ENCODE peak calls at places on chromosomes 3 and 15, in eight cellular contexts. One of them, this sample, is unnamed.

GRCh38 chr15:39270221-39270835 is 310.6 kb upstream of the THBS1 start:
- DNase-seq in mesothelial cell of epicardium: no peak
- DNase-seq in RWPE1: no peak
- DNase-seq in foreskin fibroblast: no peak
- DNase-seq in left lung: no peak
- DNase-seq in fibroblast of the aortic adventitia: peak; percentile 46
- DNase-seq in Calu3: no peak
- DNase-seq in natural killer cell: no peak
- DNase-seq in this sample: no peak

GRCh38 chr3:115251509-115251908 is 104.4 kb upstream of the ZBTB20 start:
- DNase-seq in RWPE1: peak; percentile 19
- DNase-seq in fibroblast of the aortic adventitia: peak; percentile 29
- DNase-seq in left lung: no peak
- DNase-seq in natural killer cell: no peak
- DNase-seq in mesothelial cell of epicardium: no peak
- DNase-seq in foreskin fibroblast: no peak
- DNase-seq in Calu3: no peak
- DNase-seq in this sample: no peak

GRCh38 chr3:17110665-17111396 is 226.1 kb downstream of the PLCL2 start:
- DNase-seq in left lung: no peak
- DNase-seq in Calu3: no peak
- DNase-seq in foreskin fibroblast: no peak
- DNase-seq in natural killer cell: no peak
- DNase-seq in mesothelial cell of epicardium: no peak
- DNase-seq in RWPE1: no peak
- DNase-seq in fibroblast of the aortic adventitia: no peak
- DNase-seq in this sample: no peak

GRCh38 chr3:52109556-52110380 is 44.5 kb downstream of the POC1A start:
- DNase-seq in natural killer cell: no peak
- DNase-seq in foreskin fibroblast: no peak
- DNase-seq in fibroblast of the aortic adventitia: peak; percentile 65
- DNase-seq in Calu3: no peak
- DNase-seq in RWPE1: no peak
- DNase-seq in mesothelial cell of epicardium: no peak
- DNase-seq in left lung: no peak
- DNase-seq in this sample: no peak

GRCh38 chr15:69952210-69952555 is 145.5 kb downstream of the TLE3 start:
- DNase-seq in foreskin fibroblast: no peak
- DNase-seq in fibroblast of the aortic adventitia: no peak
- DNase-seq in left lung: no peak
- DNase-seq in mesothelial cell of epicardium: no peak
- DNase-seq in natural killer cell: no peak
- DNase-seq in RWPE1: no peak
- DNase-seq in Calu3: no peak
- DNase-seq in this sample: no peak

GRCh38 chr3:128760881-128761280 is 34.9 kb downstream of the RAB7A start:
- DNase-seq in RWPE1: no peak
- DNase-seq in Calu3: no peak
- DNase-seq in mesothelial cell of epicardium: no peak
- DNase-seq in left lung: no peak
- DNase-seq in natural killer cell: no peak
- DNase-seq in foreskin fibroblast: no peak
- DNase-seq in fibroblast of the aortic adventitia: no peak
- DNase-seq in this sample: no peak

GRCh38 chr3:176789281-176789705 is 408.0 kb downstream of the TBL1XR1 start:
- DNase-seq in fibroblast of the aortic adventitia: no peak
- DNase-seq in Calu3: no peak
- DNase-seq in foreskin fibroblast: no peak
- DNase-seq in left lung: no peak
- DNase-seq in mesothelial cell of epicardium: no peak
- DNase-seq in natural killer cell: no peak
- DNase-seq in RWPE1: peak; percentile 20
- DNase-seq in this sample: no peak

GRCh38 chr3:155244206-155244605 is 49.3 kb downstream of the STRIT1 start:
- DNase-seq in fibroblast of the aortic adventitia: peak; percentile 32
- DNase-seq in Calu3: no peak
- DNase-seq in left lung: no peak
- DNase-seq in natural killer cell: no peak
- DNase-seq in foreskin fibroblast: no peak
- DNase-seq in RWPE1: no peak
- DNase-seq in mesothelial cell of epicardium: no peak
- DNase-seq in this sample: no peak

GRCh38 chr3:13865581-13866405 is 14.1 kb downstream of the WNT7A start:
- DNase-seq in mesothelial cell of epicardium: no peak
- DNase-seq in fibroblast of the aortic adventitia: no peak
- DNase-seq in natural killer cell: no peak
- DNase-seq in left lung: no peak
- DNase-seq in RWPE1: no peak
- DNase-seq in Calu3: no peak
- DNase-seq in foreskin fibroblast: no peak
- DNase-seq in this sample: no peak

GRCh38 chr3:8972614-8973013 is 9.3 kb upstream of the RAD18 start:
- DNase-seq in natural killer cell: no peak
- DNase-seq in mesothelial cell of epicardium: no peak
- DNase-seq in Calu3: peak; percentile 32
- DNase-seq in RWPE1: peak; percentile 54
- DNase-seq in left lung: no peak
- DNase-seq in fibroblast of the aortic adventitia: peak; percentile 48
- DNase-seq in foreskin fibroblast: peak; percentile 11
- DNase-seq in this sample: no peak

GRCh38 chr3:152235709-152236298 is 32.9 kb upstream of the MBNL1 start:
- DNase-seq in mesothelial cell of epicardium: no peak
- DNase-seq in natural killer cell: no peak
- DNase-seq in fibroblast of the aortic adventitia: peak; percentile 63
- DNase-seq in left lung: no peak
- DNase-seq in Calu3: no peak
- DNase-seq in foreskin fibroblast: peak; percentile 48
- DNase-seq in RWPE1: peak; percentile 57
- DNase-seq in this sample: no peak

GRCh38 chr15:78461171-78461881 is 23.3 kb downstream of the IREB2 start:
- DNase-seq in foreskin fibroblast: no peak
- DNase-seq in mesothelial cell of epicardium: no peak
- DNase-seq in Calu3: no peak
- DNase-seq in RWPE1: no peak
- DNase-seq in left lung: no peak
- DNase-seq in natural killer cell: no peak
- DNase-seq in fibroblast of the aortic adventitia: no peak
- DNase-seq in this sample: no peak

GRCh38 chr15:41151451-41152005 is 35.4 kb upstream of the INO80 start:
- DNase-seq in natural killer cell: no peak
- DNase-seq in left lung: peak; percentile 66
- DNase-seq in mesothelial cell of epicardium: no peak
- DNase-seq in foreskin fibroblast: no peak
- DNase-seq in Calu3: no peak
- DNase-seq in RWPE1: no peak
- DNase-seq in fibroblast of the aortic adventitia: no peak
- DNase-seq in this sample: no peak

GRCh38 chr15:52408823-52409222 is 113.2 kb upstream of the MYO5C start:
- DNase-seq in fibroblast of the aortic adventitia: no peak
- DNase-seq in natural killer cell: no peak
- DNase-seq in foreskin fibroblast: no peak
- DNase-seq in left lung: no peak
- DNase-seq in mesothelial cell of epicardium: no peak
- DNase-seq in Calu3: no peak
- DNase-seq in RWPE1: no peak
- DNase-seq in this sample: no peak

DNA sequence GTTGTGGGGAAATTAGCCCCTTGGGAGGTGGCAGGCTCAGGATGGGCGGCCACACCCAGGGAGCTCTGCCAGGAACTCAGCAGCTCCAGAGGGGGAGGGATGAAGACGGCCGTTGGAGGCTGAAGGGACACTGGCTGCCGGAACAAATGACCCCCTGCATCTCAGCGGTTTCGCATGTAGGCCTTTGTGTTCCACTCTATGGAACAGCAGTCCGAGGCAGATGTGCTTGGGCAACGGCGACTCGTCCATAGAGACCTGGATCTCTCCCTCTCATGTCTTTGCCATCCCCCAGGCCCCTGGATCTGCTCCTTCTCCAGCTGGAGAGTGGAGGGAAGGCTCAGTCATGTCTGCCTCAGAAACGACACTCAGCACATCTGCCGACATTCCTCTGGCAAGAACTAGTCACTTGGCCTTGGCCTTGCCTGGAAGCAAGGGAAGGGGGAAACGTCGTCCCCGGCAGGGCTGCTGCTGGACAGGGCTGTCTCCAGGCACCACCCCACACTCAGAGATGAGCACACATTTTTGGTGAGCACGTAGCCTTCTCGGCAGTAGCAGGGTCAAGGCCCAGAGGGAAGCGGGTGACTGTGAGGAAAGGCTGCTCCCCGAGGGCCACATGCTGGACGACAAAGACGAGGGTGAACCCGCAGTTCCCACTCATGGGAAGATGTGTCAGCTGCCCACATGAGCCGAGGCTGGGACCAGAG is 83.8 kb downstream of the ASB7 start:
- DNase-seq in RWPE1: no peak
- DNase-seq in Calu3: no peak
- DNase-seq in fibroblast of the aortic adventitia: no peak
- DNase-seq in left lung: no peak
- DNase-seq in mesothelial cell of epicardium: no peak
- DNase-seq in natural killer cell: no peak
- DNase-seq in foreskin fibroblast: no peak
- DNase-seq in this sample: no peak
- TF ChIP-seq CTCF in RWPE1: no peak
- TF ChIP-seq CTCF in Calu3: no peak
- TF ChIP-seq CTCF in fibroblast of the aortic adventitia: no peak
- TF ChIP-seq CTCF in left lung: no peak
- TF ChIP-seq CTCF in mesothelial cell of epicardium: no peak
- TF ChIP-seq CTCF in natural killer cell: no peak
- TF ChIP-seq CTCF in foreskin fibroblast: no peak
- TF ChIP-seq CTCF in this sample: no peak

GRCh38 chr15:58065011-58065444 is 483 bp downstream of the ALDH1A2 start:
- DNase-seq in RWPE1: no peak
- DNase-seq in fibroblast of the aortic adventitia: no peak
- DNase-seq in natural killer cell: no peak
- DNase-seq in mesothelial cell of epicardium: no peak
- DNase-seq in foreskin fibroblast: no peak
- DNase-seq in left lung: peak; percentile 74
- DNase-seq in Calu3: peak; percentile 60
- DNase-seq in this sample: no peak

GRCh38 chr15:58066042-58066867 is 744 bp upstream of the ALDH1A2 start:
- DNase-seq in natural killer cell: peak; percentile 36
- DNase-seq in Calu3: peak; percentile 92
- DNase-seq in mesothelial cell of epicardium: peak; percentile 59
- DNase-seq in left lung: peak; percentile 96
- DNase-seq in RWPE1: peak; percentile 71
- DNase-seq in foreskin fibroblast: peak; percentile 36
- DNase-seq in fibroblast of the aortic adventitia: peak; percentile 19
- DNase-seq in this sample: peak; percentile 58

GRCh38 chr15:58063612-58064011 is 1.9 kb downstream of the ALDH1A2 start:
- DNase-seq in natural killer cell: no peak
- DNase-seq in foreskin fibroblast: no peak
- DNase-seq in RWPE1: no peak
- DNase-seq in fibroblast of the aortic adventitia: no peak
- DNase-seq in Calu3: no peak
- DNase-seq in left lung: no peak
- DNase-seq in mesothelial cell of epicardium: no peak
- DNase-seq in this sample: no peak

GRCh38 chr15:58064119-58065010 is 1.1 kb downstream of the ALDH1A2 start:
- DNase-seq in mesothelial cell of epicardium: no peak
- DNase-seq in RWPE1: no peak
- DNase-seq in Calu3: no peak
- DNase-seq in natural killer cell: no peak
- DNase-seq in fibroblast of the aortic adventitia: no peak
- DNase-seq in foreskin fibroblast: no peak
- DNase-seq in left lung: no peak
- DNase-seq in this sample: no peak

GRCh38 chr15:58065445-58066041 is at the start of gene ALDH1A2:
- DNase-seq in mesothelial cell of epicardium: peak; percentile 21
- DNase-seq in natural killer cell: peak; percentile 14
- DNase-seq in Calu3: peak; percentile 91
- DNase-seq in RWPE1: peak; percentile 8
- DNase-seq in foreskin fibroblast: no peak
- DNase-seq in fibroblast of the aortic adventitia: no peak
- DNase-seq in left lung: peak; percentile 89
- DNase-seq in this sample: no peak
- TF ChIP-seq CTCF in mesothelial cell of epicardium: no peak
- TF ChIP-seq CTCF in natural killer cell: no peak
- TF ChIP-seq CTCF in Calu3: no peak
- TF ChIP-seq CTCF in RWPE1: no peak
- TF ChIP-seq CTCF in foreskin fibroblast: no peak
- TF ChIP-seq CTCF in fibroblast of the aortic adventitia: no peak
- TF ChIP-seq CTCF in left lung: no peak
- TF ChIP-seq CTCF in this sample: no peak

DNA sequence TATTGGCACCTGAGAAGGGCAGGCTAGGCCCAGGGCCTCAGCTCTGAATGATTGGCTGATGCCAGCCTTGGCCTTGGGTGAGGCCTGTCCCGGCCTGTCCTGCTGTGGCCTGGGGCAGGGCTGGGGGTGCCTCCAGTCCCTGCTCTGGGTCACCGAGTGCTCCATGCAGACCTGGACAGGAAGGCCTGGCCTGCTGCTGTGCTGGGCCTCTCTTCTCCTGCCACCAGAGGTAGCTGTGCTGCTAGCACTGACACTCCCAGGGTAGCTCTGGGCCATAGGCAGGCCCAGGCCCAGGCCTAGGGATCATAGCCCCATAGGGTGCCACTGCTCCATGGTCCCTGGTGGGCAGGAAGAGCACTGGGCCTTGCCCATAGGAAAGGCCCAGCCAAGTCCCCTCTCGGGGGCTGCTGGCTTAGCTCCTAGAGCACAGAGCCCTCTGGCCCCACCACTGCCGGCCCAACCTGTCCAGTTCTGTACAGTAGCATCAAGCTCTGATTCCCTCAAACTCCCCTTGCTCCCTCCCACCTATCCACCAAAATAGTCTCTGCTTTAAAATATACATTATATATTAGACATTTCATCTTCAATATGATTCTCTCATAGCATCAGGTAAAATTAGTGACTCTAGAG is 18.2 kb downstream of the ABTB1 start:
- DNase-seq in RWPE1: peak; percentile 50
- DNase-seq in foreskin fibroblast: peak; percentile 60
- DNase-seq in mesothelial cell of epicardium: no peak
- DNase-seq in Calu3: peak; percentile 81
- DNase-seq in fibroblast of the aortic adventitia: peak; percentile 75
- DNase-seq in left lung: peak; percentile 71
- DNase-seq in natural killer cell: no peak
- DNase-seq in this sample: no peak
- TF ChIP-seq CTCF in RWPE1: peak; percentile 69
- TF ChIP-seq CTCF in foreskin fibroblast: peak; percentile 86
- TF ChIP-seq CTCF in mesothelial cell of epicardium: no peak
- TF ChIP-seq CTCF in Calu3: peak; percentile 75
- TF ChIP-seq CTCF in fibroblast of the aortic adventitia: peak; percentile 86
- TF ChIP-seq CTCF in left lung: peak; percentile 47
- TF ChIP-seq CTCF in natural killer cell: no peak
- TF ChIP-seq CTCF in this sample: peak; percentile 48

GRCh38 chr15:38154255-38154654 is 98.4 kb upstream of the SPRED1 start:
- DNase-seq in fibroblast of the aortic adventitia: no peak
- DNase-seq in mesothelial cell of epicardium: no peak
- DNase-seq in Calu3: no peak
- DNase-seq in RWPE1: no peak
- DNase-seq in natural killer cell: no peak
- DNase-seq in foreskin fibroblast: no peak
- DNase-seq in left lung: no peak
- DNase-seq in this sample: no peak
- TF ChIP-seq CTCF in fibroblast of the aortic adventitia: no peak
- TF ChIP-seq CTCF in mesothelial cell of epicardium: no peak
- TF ChIP-seq CTCF in Calu3: no peak
- TF ChIP-seq CTCF in RWPE1: no peak
- TF ChIP-seq CTCF in natural killer cell: no peak
- TF ChIP-seq CTCF in foreskin fibroblast: no peak
- TF ChIP-seq CTCF in left lung: no peak
- TF ChIP-seq CTCF in this sample: no peak

This sample was measured in CD14-positive monocyte.